ENCODE peak calls at places on chromosomes 5 and 9, in seven cellular contexts. B is cardiac muscle cell; F is keratinocyte; O is psoas muscle; T is PC-3; S is CD8-positive, alpha-beta memory T cell; G is fibroblast of lung. M is an unnamed sample. For H3K4me1 and H3K9me3, the result is how much of the 10 kb centered on the place peaks cover.

GRCh38 chr9:69945671-69946141 is 97.9 kb upstream of the MAMDC2 start:
- DNase-seq in B (peak), F (no peak), O (peak), T (no peak), S (no peak), G (peak), M (no peak)

GRCh38 chr9:73979894-73980264 is 517.3 kb upstream of the RORB start:
- DNase-seq in B (peak), F (no peak), O (no peak), T (no peak), S (no peak), G (no peak), M (no peak)

GRCh38 chr9:76516350-76516749 is 57.4 kb downstream of the GCNT1 start:
- DNase-seq in B (no peak), F (no peak), O (no peak), T (no peak), S (peak), G (no peak), M (no peak)

GRCh38 chr9:134227451-134228411 is 63.4 kb upstream of the RNU6ATAC start:
- DNase-seq in B (no peak), F (no peak), O (no peak), T (no peak), S (no peak), G (no peak), M (no peak)

GRCh38 chr5:14185336-14186131 is 42.4 kb downstream of the TRIO start:
- DNase-seq in B (peak), F (no peak), O (peak), T (peak), S (no peak), G (peak), M (no peak)

GRCh38 chr5:59744531-59744992 is 149.0 kb downstream of the PDE4D start:
- DNase-seq in B (peak), F (no peak), O (no peak), T (peak), S (no peak), G (peak), M (no peak)

GRCh38 chr9:7298123-7298522 is 501.5 kb downstream of the DMAC1 start:
- DNase-seq in B (peak), F (no peak), O (no peak), T (no peak), S (no peak), G (no peak), M (no peak)

GRCh38 chr9:133184971-133185370 is 21.3 kb upstream of the GBGT1 start:
- DNase-seq in B (peak), F (no peak), O (no peak), T (peak), S (peak), G (peak), M (peak)

GRCh38 chr5:68369436-68370125 is 154.0 kb downstream of the PIK3R1 start:
- DNase-seq in B (no peak), F (no peak), O (no peak), T (no peak), S (peak), G (no peak), M (peak)

GRCh38 chr5:98581416-98581999 is 192.0 kb upstream of the RGMB start:
- DNase-seq in B (peak), F (no peak), O (no peak), T (peak), S (no peak), G (peak), M (no peak)

GRCh38 chr5:176614805-176615478 is 5.0 kb upstream of the GPRIN1 start:
- DNase-seq in B (peak), F (no peak), O (no peak), T (peak), S (no peak), G (peak), M (no peak)

GRCh38 chr5:69048233-69048632 is 45.6 kb upstream of the SLC30A5 start:
- DNase-seq in B (peak), F (no peak), O (no peak), T (peak), S (no peak), G (no peak), M (no peak)

GRCh38 chr5:9698849-9699240 is 68.7 kb upstream of the TAS2R1 start:
- DNase-seq in B (no peak), F (no peak), O (no peak), T (no peak), S (no peak), G (no peak), M (no peak)

GRCh38 chr5:145554399-145554798 is 280.7 kb downstream of the PRELID2 start:
- DNase-seq in B (peak), F (no peak), O (no peak), T (peak), S (no peak), G (peak), M (no peak)

GRCh38 chr9:109214414-109214813 is 47.4 kb upstream of the FRRS1L start:
- DNase-seq in B (no peak), F (no peak), O (no peak), T (no peak), S (no peak), G (no peak), M (no peak)

GRCh38 chr5:28397502-28397941 is 1359.1 kb upstream of the CDH9 start:
- DNase-seq in B (peak), F (no peak), O (no peak), T (no peak), S (no peak), G (peak), M (no peak)

GRCh38 chr5:93964421-93964820 is 223.0 kb upstream of the POU5F2 start:
- DNase-seq in B (no peak), F (no peak), O (no peak), T (no peak), S (no peak), G (no peak), M (no peak)

GRCh38 chr9:112719696-112720095 is 1.8 kb upstream of the INIP start:
- DNase-seq in B (no peak), F (no peak), O (no peak), T (peak), S (no peak), G (peak), M (no peak)

GRCh38 chr9:6413365-6414263 is 615 bp downstream of the UHRF2 start:
- DNase-seq in B (no peak), F (no peak), O (peak), T (peak), S (peak), G (no peak), M (peak)

GRCh38 chr9:86807577-86807976 is 139.7 kb downstream of the GAS1 start:
- DNase-seq in B (peak), F (no peak), O (no peak), T (no peak), S (no peak), G (peak), M (no peak)

GRCh38 chr9:94879230-94879629 is 152.7 kb downstream of the AOPEP start:
- DNase-seq in B (no peak), F (no peak), O (no peak), T (no peak), S (no peak), G (no peak), M (no peak)

GRCh38 chr5:82259172-82259800 is 18.9 kb downstream of the RPS23 start:
- DNase-seq in B (peak), F (no peak), O (no peak), T (peak), S (no peak), G (peak), M (no peak)

GRCh38 chr9:38227061-38227540 is 158.1 kb upstream of the SHB start:
- DNase-seq in B (peak), F (peak), O (no peak), T (peak), S (peak), G (peak), M (peak)

GRCh38 chr9:74078647-74079046 is 418.5 kb upstream of the RORB start:
- DNase-seq in B (peak), F (no peak), O (no peak), T (no peak), S (no peak), G (peak), M (no peak)

GRCh38 chr5:68593211-68593701 is 377.7 kb downstream of the PIK3R1 start:
- DNase-seq in B (no peak), F (no peak), O (no peak), T (no peak), S (no peak), G (no peak), M (no peak)

GRCh38 chr5:58188287-58188651 is 271.6 kb downstream of the PLK2 start:
- DNase-seq in B (peak), F (peak), O (no peak), T (peak), S (no peak), G (peak), M (no peak)

GRCh38 chr9:89278997-89279739 is 31.8 kb upstream of the CKS2 start:
- DNase-seq in B (peak), F (no peak), O (no peak), T (peak), S (peak), G (peak), M (no peak)

GRCh38 chr5:97131139-97131710 is 11.2 kb downstream of the LIX1 start:
- DNase-seq in B (peak), F (no peak), O (no peak), T (no peak), S (no peak), G (peak), M (no peak)

GRCh38 chr5:57711946-57712345 is 229.3 kb upstream of the ACTBL2 start:
- DNase-seq in B (no peak), F (no peak), O (no peak), T (no peak), S (no peak), G (no peak), M (no peak)

GRCh38 chr9:131887680-131888079 is 147.8 kb upstream of the RAPGEF1 start:
- DNase-seq in B (no peak), F (no peak), O (no peak), T (no peak), S (no peak), G (no peak), M (no peak)

GRCh38 chr9:73613092-73613701 is 461.5 kb downstream of the ANXA1 start:
- DNase-seq in B (peak), F (no peak), O (no peak), T (no peak), S (no peak), G (peak), M (no peak)

GRCh38 chr5:1524481-1524798 is 680 bp upstream of the LPCAT1 start:
- DNase-seq in B (no peak), F (no peak), O (no peak), T (no peak), S (no peak), G (no peak), M (no peak)

GRCh38 chr9:125932012-125932411 is 184.8 kb downstream of the PBX3 start:
- DNase-seq in B (peak), F (peak), O (no peak), T (peak), S (no peak), G (peak), M (no peak)

GRCh38 chr9:113593682-113594281 is 130.3 kb downstream of the RGS3 start:
- DNase-seq in B (peak), F (peak), O (peak), T (peak), S (no peak), G (peak), M (no peak)

GRCh38 chr9:133705576-133705975 is 32.6 kb downstream of the SARDH start:
- DNase-seq in B (no peak), F (no peak), O (no peak), T (no peak), S (no peak), G (no peak), M (no peak)

GRCh38 chr9:108844391-108844790 is 11.4 kb downstream of the ACTL7B start:
- DNase-seq in B (no peak), F (no peak), O (no peak), T (no peak), S (no peak), G (no peak), M (no peak)

GRCh38 chr9:28805197-28805596 is 1231.9 kb upstream of the C9orf72 start:
- DNase-seq in B (no peak), F (no peak), O (no peak), T (no peak), S (no peak), G (no peak), M (no peak)

GRCh38 chr5:74294231-74294705 is 346.3 kb downstream of the ENC1 start:
- DNase-seq in B (peak), F (no peak), O (peak), T (no peak), S (no peak), G (peak), M (no peak)

GRCh38 chr5:66697796-66698564 is 101.8 kb downstream of the MAST4 start:
- DNase-seq in B (no peak), F (no peak), O (no peak), T (no peak), S (no peak), G (peak), M (no peak)

GRCh38 chr5:146799235-146800015 is 79.1 kb downstream of the PPP2R2B start:
- DNase-seq in B (no peak), F (no peak), O (no peak), T (no peak), S (no peak), G (peak), M (no peak)
- H3K4me1 ChIP-seq in B (under half), F (under half), O (under half), T (under half), S (under half), G (under half), M (under half)

GRCh38 chr9:96031366-96031824 is 155.9 kb downstream of the ERCC6L2 start:
- DNase-seq in B (peak), F (no peak), O (no peak), T (peak), S (no peak), G (no peak), M (no peak)

GRCh38 chr9:96026655-96027213 is 151.2 kb downstream of the ERCC6L2 start:
- DNase-seq in B (no peak), F (no peak), O (no peak), T (no peak), S (no peak), G (no peak), M (no peak)

GRCh38 chr9:96025995-96026572 is 150.6 kb downstream of the ERCC6L2 start:
- DNase-seq in B (no peak), F (no peak), O (no peak), T (no peak), S (no peak), G (no peak), M (no peak)

GRCh38 chr9:96029722-96030515 is 154.4 kb downstream of the ERCC6L2 start:
- DNase-seq in B (no peak), F (no peak), O (no peak), T (no peak), S (no peak), G (no peak), M (no peak)

DNA sequence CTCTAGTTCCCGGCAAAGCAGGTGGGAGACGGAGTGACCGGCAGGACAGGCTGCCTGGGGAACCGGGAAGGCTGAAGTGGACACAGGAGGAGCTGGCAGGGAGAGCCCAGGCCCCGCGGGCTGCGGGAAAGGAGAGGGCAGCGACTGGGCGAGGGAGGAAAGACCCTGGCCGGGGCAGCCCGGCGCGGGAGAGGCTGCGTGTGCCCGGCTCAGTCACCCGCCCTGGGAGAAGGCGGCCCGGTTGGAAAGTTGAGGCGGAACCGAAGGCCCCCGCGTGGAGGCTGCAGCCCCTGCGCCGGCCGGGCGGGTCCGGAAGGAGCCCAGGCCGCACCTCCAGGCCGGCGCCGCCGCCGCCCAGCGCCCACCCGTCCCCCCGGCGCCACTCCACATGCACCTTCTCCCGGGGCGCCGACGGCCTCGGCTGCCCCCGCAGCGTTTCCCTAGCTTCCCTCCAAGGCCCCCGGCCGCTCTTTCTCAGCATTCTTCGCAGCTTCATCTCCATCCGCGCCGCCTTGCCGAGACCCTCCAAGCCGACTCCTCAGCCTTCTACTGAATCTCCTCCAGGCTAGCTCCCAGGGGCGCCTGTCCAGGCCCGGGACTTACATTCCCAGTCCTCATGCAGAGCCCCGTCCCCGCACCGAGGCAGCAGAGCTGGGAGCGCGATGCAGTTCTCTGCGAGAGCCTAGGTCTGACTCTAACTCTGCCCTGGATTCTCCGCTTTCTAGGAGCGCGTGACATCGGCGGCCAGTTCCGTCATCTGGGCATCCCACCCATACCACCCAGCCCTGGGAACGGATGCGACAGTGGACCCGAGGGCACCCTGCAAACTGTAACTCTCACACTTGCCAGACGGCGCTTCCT is 152.0 kb downstream of the ERCC6L2 start:
- DNase-seq in B (no peak), F (no peak), O (no peak), T (no peak), S (no peak), G (no peak), M (no peak)
- H3K4me3 ChIP-seq in B (no peak), F (no peak), O (peak), T (no peak), S (peak), G (no peak), M (peak)

GRCh38 chr9:117691367-117691766 is 12.8 kb upstream of the TLR4 start:
- DNase-seq in B (no peak), F (no peak), O (no peak), T (no peak), S (no peak), G (no peak), M (no peak)
- H3K9me3 ChIP-seq in B (under half), F (under half), O (under half), T (under half), S (under half), G (under half), M (under half)

GRCh38 chr5:172417983-172418630 is 36.2 kb downstream of the SH3PXD2B start:
- DNase-seq in B (peak), F (no peak), O (peak), T (peak), S (no peak), G (peak), M (no peak)

GRCh38 chr5:172414618-172415599 is 39.4 kb downstream of the SH3PXD2B start:
- DNase-seq in B (peak), F (no peak), O (peak), T (peak), S (no peak), G (no peak), M (no peak)

GRCh38 chr5:172418847-172419810 is 35.2 kb downstream of the SH3PXD2B start:
- DNase-seq in B (no peak), F (no peak), O (peak), T (no peak), S (no peak), G (no peak), M (no peak)

GRCh38 chr5:172415615-172416275 is 38.6 kb downstream of the SH3PXD2B start:
- DNase-seq in B (no peak), F (no peak), O (no peak), T (no peak), S (no peak), G (no peak), M (no peak)

GRCh38 chr5:172417130-172417802 is 37.1 kb downstream of the SH3PXD2B start:
- DNase-seq in B (no peak), F (no peak), O (no peak), T (no peak), S (no peak), G (no peak), M (no peak)
- H3K4me1 ChIP-seq in B (under half), F (half or more), O (under half), T (under half), S (under half), G (under half), M (under half)

GRCh38 chr9:123637596-123637939 is 281.6 kb downstream of the CRB2 start:
- DNase-seq in B (peak), F (no peak), O (no peak), T (no peak), S (no peak), G (peak), M (no peak)
- H3K4me3 ChIP-seq in B (no peak), F (no peak), O (peak), T (no peak), S (peak), G (no peak), M (peak)

M was measured in naive thymus-derived CD4-positive, alpha-beta T cell.